ENCODE peak calls at places on chromosome 10, in nine cellular contexts. U, E, P, I, F, L, S, R and H are unnamed samples.

GRCh38 chr10:49112098-49112497 is 3.2 kb downstream of the VSTM4 start:
- DNase-seq in R (no peak), L (no peak), P (no peak), E (no peak), U (no peak), S (no peak), F (no peak), I (no peak), H (no peak)

GRCh38 chr10:102419561-102420442 is 834 bp upstream of the FBXL15 start:
- DNase-seq in S (peak; percentile 85), L (peak; percentile 85), R (peak; percentile 40), E (peak; percentile 91), U (peak; percentile 57), F (peak; percentile 68), I (no peak), P (peak; percentile 47), H (peak; percentile 47)

GRCh38 chr10:113960617-113961260 is 82.9 kb upstream of the ADRB1 start:
- DNase-seq in F (peak; percentile 42), I (no peak), P (peak; percentile 90), L (no peak), U (no peak), R (no peak), S (peak; percentile 20), E (no peak), H (peak; percentile 34)

GRCh38 chr10:129971381-129972144 is 7.5 kb upstream of the EBF3 start:
- DNase-seq in S (peak; percentile 85), I (no peak), U (no peak), F (peak; percentile 27), R (peak; percentile 46), P (peak; percentile 39), E (peak; percentile 71), L (peak; percentile 72), H (peak; percentile 10)

GRCh38 chr10:70337201-70337651 is 45.2 kb downstream of the LRRC20 start:
- DNase-seq in I (no peak), U (no peak), R (no peak), E (no peak), L (no peak), F (no peak), S (peak; percentile 16), P (no peak), H (no peak)

GRCh38 chr10:100315603-100316002 is 14.4 kb downstream of the PKD2L1 start:
- DNase-seq in E (no peak), I (no peak), U (no peak), F (no peak), L (no peak), S (no peak), R (no peak), P (no peak), H (no peak)

GRCh38 chr10:69413221-69413865 is 3.4 kb downstream of the TACR2 start:
- DNase-seq in L (peak; percentile 48), S (peak; percentile 95), U (no peak), E (peak; percentile 72), R (peak; percentile 73), I (peak; percentile 71), P (peak; percentile 47), F (no peak), H (peak; percentile 53)

GRCh38 chr10:101225846-101226361 is 3.4 kb downstream of the LBX1 start:
- DNase-seq in E (no peak), I (no peak), U (no peak), L (no peak), R (no peak), P (no peak), F (no peak), S (peak; percentile 22), H (no peak)

GRCh38 chr10:124144536-124144935 is 51.1 kb upstream of the CHST15 start:
- DNase-seq in S (no peak), P (no peak), I (no peak), F (no peak), E (no peak), L (no peak), U (no peak), R (no peak), H (no peak)

GRCh38 chr10:89074120-89074519 is 83.5 kb downstream of the FAS start:
- DNase-seq in I (no peak), F (no peak), U (no peak), L (no peak), S (no peak), P (peak; percentile 27), E (no peak), R (peak; percentile 42), H (no peak)

GRCh38 chr10:12501851-12502525 is 152.6 kb downstream of the CAMK1D start:
- DNase-seq in I (no peak), P (no peak), E (no peak), R (no peak), F (no peak), S (no peak), U (no peak), L (no peak), H (peak; percentile 13)

GRCh38 chr10:20492447-20492846 is 404.7 kb downstream of the NEBL start:
- DNase-seq in U (no peak), S (peak; percentile 28), F (no peak), L (no peak), E (no peak), P (no peak), I (no peak), R (no peak), H (no peak)

GRCh38 chr10:70758757-70759514 is 26.2 kb downstream of the TBATA start:
- DNase-seq in I (peak; percentile 69), E (peak; percentile 75), L (peak; percentile 71), U (peak; percentile 56), P (peak; percentile 67), S (peak; percentile 92), R (peak; percentile 77), F (peak; percentile 34), H (peak; percentile 79)

GRCh38 chr10:61760943-61761824 is 98.5 kb downstream of the CABCOCO1 start:
- DNase-seq in I (peak; percentile 60), P (no peak), S (no peak), U (no peak), F (no peak), R (no peak), E (no peak), L (peak; percentile 42), H (no peak)

DNA sequence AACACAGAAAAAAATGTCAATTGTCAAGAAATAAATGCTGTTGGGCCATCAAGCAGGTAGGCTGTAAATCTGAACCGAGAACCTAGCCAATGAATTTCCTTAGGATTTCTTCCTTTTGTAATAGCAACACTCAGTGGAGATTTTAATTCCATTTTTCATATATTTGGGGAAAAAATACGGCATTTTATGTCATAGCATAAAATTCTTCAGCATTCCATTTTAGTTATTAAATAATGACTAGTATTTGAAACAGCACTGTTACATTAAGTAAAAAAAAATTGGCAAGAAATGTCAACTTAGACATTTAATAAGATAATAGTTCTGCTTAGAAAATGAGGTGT is 12.3 kb upstream of the VIM start:
- DNase-seq in U (no peak), F (no peak), I (no peak), P (no peak), L (no peak), R (no peak), S (no peak), E (no peak), H (no peak)
- TF ChIP-seq CTCF in U (no peak), F (no peak), I (no peak), P (no peak), L (no peak), R (no peak), S (no peak), E (no peak), H (no peak)

GRCh38 chr10:125444790-125445189 is 238.2 kb downstream of the TEX36 start:
- DNase-seq in R (no peak), U (no peak), E (no peak), I (no peak), F (no peak), L (no peak), S (peak; percentile 23), P (no peak), H (no peak)
- TF ChIP-seq CTCF in R (no peak), U (no peak), E (no peak), I (no peak), F (no peak), L (no peak), S (no peak), P (no peak), H (no peak)

GRCh38 chr10:21532694-21533576 is 1.1 kb upstream of the MLLT10 start:
- DNase-seq in L (no peak), S (no peak), R (no peak), P (no peak), U (no peak), E (no peak), I (no peak), F (no peak), H (no peak)

GRCh38 chr10:21535494-21535818 is 1.4 kb downstream of the MLLT10 start:
- DNase-seq in R (no peak), F (no peak), E (no peak), I (no peak), S (no peak), U (no peak), P (no peak), L (no peak), H (no peak)

GRCh38 chr10:21534611-21535493 is 820 bp downstream of the MLLT10 start:
- DNase-seq in S (peak; percentile 79), R (peak; percentile 75), P (peak; percentile 64), U (peak; percentile 33), I (no peak), F (peak; percentile 49), E (peak; percentile 37), L (no peak), H (peak; percentile 19)

GRCh38 chr10:21531164-21531563 is 2.9 kb upstream of the MLLT10 start:
- DNase-seq in U (no peak), P (no peak), E (no peak), F (no peak), I (no peak), S (no peak), R (no peak), L (no peak), H (no peak)

GRCh38 chr10:21533577-21534475 is at the start of gene MLLT10:
- DNase-seq in L (peak; percentile 81), P (peak; percentile 98), F (peak; percentile 95), R (peak; percentile 97), S (peak; percentile 97), E (peak; percentile 92), I (peak; percentile 82), U (peak; percentile 83), H (peak; percentile 97)
- TF ChIP-seq CTCF in L (no peak), P (no peak), F (peak; percentile 30), R (no peak), S (no peak), E (no peak), I (peak; percentile 45), U (peak; percentile 22), H (no peak)

GRCh38 chr10:63901916-63902315 is 380.7 kb downstream of the REEP3 start:
- DNase-seq in F (no peak), U (no peak), I (no peak), P (no peak), R (no peak), L (no peak), S (no peak), E (no peak), H (no peak)

GRCh38 chr10:63896992-63897391 is 375.8 kb downstream of the REEP3 start:
- DNase-seq in U (no peak), R (no peak), S (no peak), E (no peak), L (no peak), I (no peak), P (no peak), F (no peak), H (no peak)

DNA sequence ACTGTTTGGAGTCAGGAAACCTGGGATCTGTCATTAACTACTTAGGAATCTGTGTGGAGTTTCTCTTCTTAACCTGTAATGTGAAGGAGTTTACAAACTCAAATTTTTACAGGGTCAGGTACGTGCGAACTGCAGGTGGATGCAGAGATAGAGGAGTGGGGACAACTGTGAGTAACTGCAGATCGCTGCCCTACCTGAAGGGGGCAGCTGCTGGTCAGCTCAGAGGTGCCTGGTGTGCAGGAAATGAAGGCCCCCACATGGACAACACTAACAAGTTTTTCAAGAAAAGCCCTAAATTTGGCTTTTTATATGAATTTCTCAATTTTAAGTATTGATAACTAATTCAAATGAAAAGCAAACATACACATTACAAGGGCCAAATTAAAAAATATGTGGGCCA is 380.0 kb downstream of the REEP3 start:
- DNase-seq in F (no peak), L (no peak), E (peak; percentile 17), P (peak; percentile 11), R (no peak), U (no peak), I (no peak), S (peak; percentile 64), H (peak; percentile 32)
- TF ChIP-seq CTCF in F (no peak), L (no peak), E (peak; percentile 74), P (peak; percentile 56), R (no peak), U (no peak), I (peak; percentile 50), S (peak; percentile 76), H (peak; percentile 66)